ENCODE peak calls at places on chromosome 21, in eight cellular contexts. H is ovary, X is transverse colon, K is stomach, L is H1, O is tibial nerve, M is suprapubic skin, Z is K562. P is an unnamed sample.

GRCh38 chr21:46286668-46286982 is 483 bp downstream of the YBEY start:
- DNase-seq in H (no peak), L (no peak), M (no peak), K (no peak), O (no peak), Z (no peak), X (no peak), P (no peak)

GRCh38 chr21:35510294-35510693 is 461.2 kb upstream of the RUNX1 start:
- DNase-seq in O (no peak), X (no peak), K (no peak), M (no peak), H (no peak), L (no peak), Z (no peak), P (no peak)

GRCh38 chr21:44956356-44957046 is 16.7 kb downstream of the SLX9 start:
- DNase-seq in M (no peak), X (no peak), O (no peak), Z (no peak), L (no peak), K (no peak), H (no peak), P (no peak)

GRCh38 chr21:45995686-45996179 is 14.2 kb downstream of the COL6A1 start:
- DNase-seq in M (peak; percentile 67), X (peak; percentile 7), Z (no peak), L (no peak), H (peak; percentile 29), O (peak; percentile 11), K (peak; percentile 19), P (peak; percentile 73)

GRCh38 chr21:15138475-15138874 is 73.7 kb upstream of the NRIP1 start:
- DNase-seq in Z (no peak), X (peak; percentile 56), M (no peak), K (peak; percentile 39), L (no peak), H (no peak), O (no peak), P (no peak)

GRCh38 chr21:25496825-25497482 is 110.3 kb downstream of the MRPL39 start:
- DNase-seq in H (no peak), X (no peak), L (no peak), M (no peak), O (no peak), Z (no peak), K (no peak), P (no peak)

GRCh38 chr21:31397939-31398338 is 53.9 kb upstream of the TIAM1 start:
- DNase-seq in L (no peak), H (no peak), K (no peak), M (no peak), X (no peak), O (no peak), Z (no peak), P (no peak)

GRCh38 chr21:44742418-44743153 is 31.2 kb upstream of the TSPEAR start:
- DNase-seq in H (no peak), L (no peak), Z (no peak), X (no peak), K (no peak), M (no peak), O (no peak), P (no peak)

GRCh38 chr21:29379517-29380054 is 80.9 kb downstream of the BACH1 start:
- DNase-seq in K (no peak), L (no peak), M (no peak), Z (no peak), H (no peak), O (no peak), X (no peak), P (no peak)

GRCh38 chr21:36756527-36756926 is 57.6 kb downstream of the SIM2 start:
- DNase-seq in K (peak; percentile 11), M (no peak), X (no peak), L (no peak), Z (no peak), O (no peak), H (no peak), P (no peak)

GRCh38 chr21:36762636-36763035 is 63.7 kb downstream of the SIM2 start:
- DNase-seq in L (no peak), Z (no peak), M (no peak), O (no peak), K (no peak), X (no peak), H (no peak), P (no peak)

GRCh38 chr21:36761685-36762084 is 62.8 kb downstream of the SIM2 start:
- DNase-seq in X (no peak), O (no peak), H (no peak), L (no peak), K (no peak), Z (no peak), M (no peak), P (no peak)

GRCh38 chr21:36757246-36757645 is 58.3 kb downstream of the SIM2 start:
- DNase-seq in H (no peak), L (no peak), K (no peak), X (no peak), Z (no peak), M (no peak), O (no peak), P (no peak)

GRCh38 chr21:36759348-36760083 is 60.6 kb downstream of the SIM2 start:
- DNase-seq in Z (no peak), H (no peak), O (no peak), K (no peak), X (no peak), M (no peak), L (no peak), P (no peak)
- TF ChIP-seq CTCF in Z (no peak), H (no peak), O (no peak), K (no peak), X (no peak), M (no peak), L (no peak), P (no peak)

GRCh38 chr21:39196838-39197237 is 13.6 kb upstream of the PSMG1 start:
- DNase-seq in K (no peak), H (no peak), O (no peak), X (no peak), L (no peak), M (no peak), Z (no peak), P (no peak)
- H3K36me3 ChIP-seq in K (peaks cover 38% of the 10 kb centered on the region), H (no peaks in the 10 kb centered on the region), O (peaks cover 14% of the 10 kb centered on the region), X (no peaks in the 10 kb centered on the region), L (peaks cover 33% of the 10 kb centered on the region), M (peaks cover 79% of the 10 kb centered on the region), Z (peaks cover 82% of the 10 kb centered on the region), P (peaks cover 12% of the 10 kb centered on the region)

GRCh38 chr21:43277481-43278351 is 108.9 kb downstream of the CRYAA start:
- DNase-seq in L (no peak), M (no peak), X (no peak), K (no peak), O (no peak), Z (no peak), H (no peak), P (no peak)
- TF ChIP-seq EP300 in L (no peak), M (no peak), X (no peak), K (no peak), O (no peak), Z (no peak), H (no peak), P (no peak)

GRCh38 chr21:39258207-39258606 is 55.2 kb downstream of the BRWD1 start:
- DNase-seq in M (no peak), K (no peak), L (no peak), X (no peak), H (no peak), Z (no peak), O (no peak), P (no peak)

GRCh38 chr21:39265603-39266002 is 47.8 kb downstream of the BRWD1 start:
- DNase-seq in L (no peak), K (no peak), Z (no peak), H (no peak), X (no peak), M (no peak), O (no peak), P (no peak)

DNA sequence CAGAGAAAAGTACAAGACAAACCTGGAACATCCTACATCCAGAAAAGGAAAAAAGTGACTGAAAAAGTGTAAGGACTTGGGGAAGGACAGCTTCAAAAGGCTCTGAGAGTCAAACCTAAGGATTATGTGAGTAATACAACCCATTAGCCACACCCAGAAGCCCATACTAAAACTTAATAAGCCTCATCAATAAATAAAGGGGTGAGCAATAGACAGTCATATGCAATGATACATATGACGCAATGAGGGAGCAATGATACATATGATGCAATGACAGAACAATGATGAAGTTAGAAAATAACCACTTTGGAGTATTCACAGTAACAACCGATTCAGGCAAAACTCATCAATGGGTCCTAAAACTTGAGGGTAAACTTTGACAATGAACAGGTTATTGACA is 50.1 kb downstream of the BRWD1 start:
- DNase-seq in L (no peak), X (no peak), M (no peak), O (no peak), K (no peak), Z (no peak), H (no peak), P (no peak)
- TF ChIP-seq CTCF in L (no peak), X (no peak), M (no peak), O (no peak), K (no peak), Z (no peak), H (no peak), P (no peak)

P was measured in sigmoid colon.